ENCODE peak calls at places on chromosome 7, in five cellular contexts. E, W, V, F and A are unnamed samples.

GRCh38 chr7:30027065-30027456 is 559 bp upstream of the FKBP14 start:
- DNase-seq in E (no peak), W (no peak), V (no peak), F (peak; percentile 75), A (peak; percentile 95)

GRCh38 chr7:157397751-157398691 is 61.2 kb downstream of the DNAJB6 start:
- DNase-seq in E (peak; percentile 67), F (peak; percentile 83), V (no peak), W (peak; percentile 69), A (peak; percentile 65)

GRCh38 chr7:158345731-158346130 is 241.9 kb downstream of the PTPRN2 start:
- DNase-seq in W (no peak), E (no peak), F (no peak), V (no peak), A (no peak)

GRCh38 chr7:100719523-100720319 is 547 bp upstream of the EPO start:
- DNase-seq in W (no peak), E (no peak), F (peak; percentile 68), V (no peak), A (peak; percentile 38)

GRCh38 chr7:26443006-26443405 is 151.3 kb downstream of the SNX10 start:
- DNase-seq in W (no peak), V (no peak), F (no peak), E (no peak), A (no peak)

GRCh38 chr7:33107136-33108066 is 1.8 kb downstream of the RP9 start:
- DNase-seq in F (peak; percentile 70), E (no peak), V (no peak), W (peak; percentile 59), A (peak; percentile 59)

GRCh38 chr7:55158541-55158940 is 139.7 kb downstream of the EGFR start:
- DNase-seq in W (no peak), V (no peak), E (no peak), F (peak; percentile 54), A (peak; percentile 22)

GRCh38 chr7:4689151-4689550 is 7.1 kb downstream of the FOXK1 start:
- DNase-seq in E (no peak), V (no peak), F (no peak), W (no peak), A (no peak)

GRCh38 chr7:98287486-98287959 is 6.0 kb downstream of the BRI3 start:
- DNase-seq in F (no peak), V (peak; percentile 74), E (no peak), W (no peak), A (peak; percentile 79)

GRCh38 chr7:137891016-137891655 is 44.4 kb upstream of the DGKI start:
- DNase-seq in W (no peak), E (no peak), V (no peak), F (no peak), A (no peak)

GRCh38 chr7:79377097-79377496 is 76.4 kb downstream of the MAGI2 start:
- DNase-seq in F (peak; percentile 53), E (no peak), W (no peak), V (no peak), A (no peak)

GRCh38 chr7:37765872-37766525 is 82.4 kb upstream of the NME8 start:
- DNase-seq in F (no peak), W (no peak), V (no peak), E (no peak), A (no peak)

DNA sequence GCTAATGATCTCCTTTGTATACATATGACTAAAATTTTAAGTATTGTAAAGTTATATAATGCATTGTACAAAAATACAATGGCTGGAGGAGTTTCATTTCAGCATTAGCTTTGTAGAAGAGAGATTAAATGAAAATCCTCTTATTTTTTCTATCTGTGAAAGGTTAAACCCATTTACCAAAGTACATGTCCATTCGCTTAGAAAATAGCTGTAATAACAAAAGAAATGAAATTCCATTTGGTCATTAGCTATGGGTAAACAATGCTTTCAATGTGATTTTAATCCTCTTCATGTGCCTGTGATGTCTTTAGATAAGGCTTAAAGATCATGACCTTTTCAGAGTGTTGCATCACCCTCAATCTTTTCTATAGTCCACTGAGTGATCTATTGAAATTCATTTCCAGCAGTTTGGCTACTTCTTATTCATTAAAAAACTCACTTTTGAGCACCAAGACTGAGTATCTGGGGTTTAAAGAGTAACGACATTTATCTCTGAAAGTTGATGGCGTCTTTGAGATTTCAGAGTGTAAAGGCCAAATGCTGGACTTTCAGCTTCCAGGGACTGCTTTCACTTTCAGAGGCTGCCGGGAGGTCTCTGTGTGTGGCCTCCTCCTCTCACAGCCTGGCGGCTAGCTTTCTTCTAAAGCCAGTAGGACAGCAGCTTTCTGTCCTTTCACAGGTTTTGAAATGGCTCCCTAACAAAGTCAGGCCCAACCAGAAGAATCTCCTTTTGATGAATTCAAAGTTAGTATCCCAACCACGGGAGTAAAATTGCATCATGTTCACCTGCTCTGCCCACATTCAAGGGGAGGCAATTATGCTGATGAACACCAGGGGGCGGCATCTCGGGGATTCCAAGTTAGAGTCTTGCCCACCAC is 701.4 kb upstream of the COBL start:
- DNase-seq in W (peak; percentile 48), E (no peak), F (no peak), V (no peak), A (no peak)
- H3K4me3 ChIP-seq in W (no peak overlapping the region), E (no peak overlapping the region), F (no peak overlapping the region), V (no peak overlapping the region), A (no peak overlapping the region)

GRCh38 chr7:91266931-91267557 is 2.8 kb downstream of the FZD1 start:
- DNase-seq in E (no peak), V (no peak), F (peak; percentile 46), W (peak; percentile 20), A (no peak)
- H3K4me3 ChIP-seq in E (peak overlapping the region; percentile 61), V (peak overlapping the region; percentile 83), F (peak overlapping the region; percentile 86), W (peak overlapping the region; percentile 27), A (peak overlapping the region; percentile 7)

GRCh38 chr7:151123485-151124204 is 37.4 kb downstream of the AGAP3 start:
- DNase-seq in V (peak; percentile 85), W (peak; percentile 92), F (peak; percentile 82), E (peak; percentile 66), A (peak; percentile 78)
- H3K4me3 ChIP-seq in V (no peak overlapping the region), W (no peak overlapping the region), F (no peak overlapping the region), E (no peak overlapping the region), A (no peak overlapping the region)

DNA sequence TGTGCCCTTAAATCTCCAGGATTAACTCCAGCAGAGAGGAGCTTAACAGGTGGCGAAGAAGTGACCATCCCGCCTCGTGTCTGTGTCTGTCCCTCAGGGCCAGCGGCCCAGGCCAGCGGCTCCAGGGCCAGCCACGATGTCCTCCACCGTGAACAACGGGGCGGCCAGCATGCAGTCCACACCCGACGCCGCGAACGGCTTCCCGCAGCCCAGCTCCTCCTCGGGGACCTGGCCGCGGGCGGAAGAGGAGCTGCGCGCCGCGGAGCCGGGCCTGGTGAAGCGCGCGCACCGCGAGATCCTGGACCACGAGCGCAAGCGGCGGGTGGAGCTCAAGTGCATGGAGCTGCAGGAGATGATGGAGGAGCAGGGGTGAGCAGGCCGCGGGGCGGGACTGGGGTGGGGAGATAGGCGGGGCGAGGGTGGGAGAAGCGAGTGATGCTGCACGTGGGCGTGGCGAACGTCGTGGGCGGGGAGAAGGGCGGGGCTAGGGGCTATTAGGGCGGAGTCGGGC is 33.3 kb downstream of the SRRM3 start:
- DNase-seq in F (peak; percentile 90), V (peak; percentile 73), W (peak; percentile 90), E (peak; percentile 54), A (peak; percentile 83)
- H3K4me3 ChIP-seq in F (peak overlapping the region; percentile 65), V (no peak overlapping the region), W (peak overlapping the region; percentile 16), E (peak overlapping the region; percentile 30), A (no peak overlapping the region)

DNA sequence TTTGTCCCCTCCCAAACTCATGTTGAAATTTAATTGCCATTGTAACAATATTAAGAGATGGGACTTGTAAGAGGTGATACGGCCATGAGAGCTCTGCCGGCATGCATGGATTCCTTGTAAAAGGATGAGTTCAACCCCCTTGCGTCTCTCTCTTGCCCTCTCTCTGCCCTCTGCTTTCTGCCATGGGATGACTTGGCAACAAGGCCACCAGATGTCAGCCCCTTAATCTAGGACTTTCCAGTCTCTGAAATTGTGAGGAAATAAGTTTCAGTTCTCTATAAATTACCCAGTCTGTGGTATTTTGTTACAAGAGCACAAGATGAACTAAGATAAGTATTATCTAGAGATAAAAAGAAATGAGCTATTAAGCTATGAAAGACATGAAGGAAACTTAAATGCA is 145.8 kb upstream of the AHR start:
- DNase-seq in V (no peak), E (no peak), W (no peak), F (no peak), A (no peak)
- H3K4me3 ChIP-seq in V (no peak overlapping the region), E (no peak overlapping the region), W (no peak overlapping the region), F (no peak overlapping the region), A (no peak overlapping the region)